ENCODE peak calls at places on chromosomes 11 and 22, in ten cellular contexts. D, Q, Z, L, N, F, C, R, I and M are unnamed samples.

GRCh38 chr22:48850658-48851287 is 976.9 kb downstream of the BRD1 start:
- DNase-seq in D (no peak), Q (no peak), Z (no peak), L (no peak), N (no peak), F (no peak), C (no peak), R (no peak), I (no peak), M (no peak)

GRCh38 chr11:121105851-121106250 is 4.8 kb downstream of the TECTA start:
- DNase-seq in D (no peak), Q (no peak), Z (no peak), L (no peak), N (no peak), F (no peak), C (no peak), R (no peak), I (no peak), M (no peak)

GRCh38 chr11:29051935-29052334 is 943.7 kb downstream of the METTL15 start:
- DNase-seq in D (no peak), Q (no peak), Z (no peak), L (no peak), N (no peak), F (no peak), C (no peak), R (peak), I (no peak), M (no peak)

GRCh38 chr22:41479671-41480396 is 10.9 kb downstream of the ACO2 start:
- DNase-seq in D (no peak), Q (peak), Z (no peak), L (no peak), N (no peak), F (peak), C (no peak), R (peak), I (no peak), M (peak)

GRCh38 chr22:50531546-50532352 is 1.9 kb upstream of the TYMP start:
- DNase-seq in D (peak), Q (peak), Z (peak), L (peak), N (peak), F (peak), C (no peak), R (peak), I (peak), M (peak)

GRCh38 chr11:69593851-69594250 is 47.1 kb upstream of the CCND1 start:
- DNase-seq in D (no peak), Q (no peak), Z (no peak), L (no peak), N (no peak), F (no peak), C (no peak), R (no peak), I (no peak), M (no peak)

GRCh38 chr11:108019870-108020540 is 11.3 kb downstream of the CUL5 start:
- DNase-seq in D (no peak), Q (no peak), Z (peak), L (no peak), N (no peak), F (peak), C (no peak), R (peak), I (no peak), M (peak)

GRCh38 chr11:77402218-77402556 is 71.7 kb downstream of the PAK1 start:
- DNase-seq in D (no peak), Q (no peak), Z (no peak), L (no peak), N (no peak), F (no peak), C (no peak), R (no peak), I (no peak), M (no peak)

GRCh38 chr11:45715398-45715797 is 50.0 kb upstream of the CHST1 start:
- DNase-seq in D (no peak), Q (no peak), Z (no peak), L (no peak), N (no peak), F (no peak), C (no peak), R (no peak), I (no peak), M (no peak)

GRCh38 chr11:47177229-47177845 is 658 bp upstream of the ARFGAP2 start:
- DNase-seq in D (peak), Q (peak), Z (peak), L (peak), N (peak), F (peak), C (no peak), R (peak), I (peak), M (peak)